ENCODE peak calls at places on chromosomes 1 and 21, in four cellular contexts. U is AG04450, H is D721Med, N is cardiac muscle cell. S is an unnamed sample.

GRCh38 chr1:162404550-162405160 is 7.3 kb downstream of the SH2D1B start:
- DNase-seq in H (no peak), N (peak), U (peak), S (no peak)

GRCh38 chr1:164823486-164824279 is 264.7 kb downstream of the PBX1 start:
- DNase-seq in H (no peak), U (peak), N (peak), S (no peak)

GRCh38 chr1:196309386-196309785 is 298.9 kb downstream of the KCNT2 start:
- DNase-seq in U (peak), N (peak), H (no peak), S (no peak)

GRCh38 chr1:19044975-19045831 is 88.7 kb upstream of the IFFO2 start:
- DNase-seq in U (no peak), N (peak), H (no peak), S (peak)

GRCh38 chr21:25790122-25790951 is 55.6 kb downstream of the GABPA start:
- DNase-seq in U (no peak), H (no peak), N (peak), S (no peak)

GRCh38 chr1:25624155-25624554 is 7.6 kb downstream of the MAN1C1 start:
- DNase-seq in U (no peak), H (no peak), N (no peak), S (no peak)

GRCh38 chr1:192969091-192969490 is 90.1 kb downstream of the UCHL5 start:
- DNase-seq in H (no peak), U (no peak), N (no peak), S (no peak)

GRCh38 chr1:29832936-29833335 is 596.6 kb downstream of the PTPRU start:
- DNase-seq in N (no peak), H (no peak), U (no peak), S (peak)

GRCh38 chr1:202605515-202605914 is 104.7 kb downstream of the SYT2 start:
- DNase-seq in N (no peak), H (no peak), U (no peak), S (no peak)

DNA sequence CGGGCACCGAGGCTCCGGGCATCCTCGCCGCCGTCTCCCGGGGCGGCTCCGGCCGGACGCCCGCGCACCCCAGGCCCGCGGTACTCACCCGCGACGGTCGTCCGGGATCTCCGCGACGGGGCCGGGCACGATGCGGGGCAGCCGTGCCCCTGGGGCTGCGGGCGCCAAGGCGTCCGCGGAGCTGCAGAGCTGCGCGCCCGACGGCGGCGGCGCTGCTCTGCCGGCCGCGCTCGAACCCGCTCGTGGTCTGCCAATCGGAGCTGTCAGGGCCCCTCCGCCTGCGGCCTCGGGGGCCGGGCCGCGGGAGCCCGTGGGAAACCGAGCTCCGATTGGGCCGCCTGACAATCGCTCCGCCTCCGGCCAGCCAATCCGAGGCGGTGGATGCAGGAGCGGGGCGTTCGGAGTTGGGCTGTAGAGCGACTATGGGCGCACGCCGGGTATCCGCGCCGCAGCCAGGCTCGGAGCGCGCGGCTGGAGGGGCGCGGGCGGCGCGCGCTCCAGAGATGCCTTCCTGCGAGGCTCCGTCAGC is 100.6 kb upstream of the SOD1 start:
- DNase-seq in U (peak), H (peak), N (peak), S (peak)
- TF ChIP-seq CTCF in U (no peak), H (peak), N (peak), S (peak)

DNA sequence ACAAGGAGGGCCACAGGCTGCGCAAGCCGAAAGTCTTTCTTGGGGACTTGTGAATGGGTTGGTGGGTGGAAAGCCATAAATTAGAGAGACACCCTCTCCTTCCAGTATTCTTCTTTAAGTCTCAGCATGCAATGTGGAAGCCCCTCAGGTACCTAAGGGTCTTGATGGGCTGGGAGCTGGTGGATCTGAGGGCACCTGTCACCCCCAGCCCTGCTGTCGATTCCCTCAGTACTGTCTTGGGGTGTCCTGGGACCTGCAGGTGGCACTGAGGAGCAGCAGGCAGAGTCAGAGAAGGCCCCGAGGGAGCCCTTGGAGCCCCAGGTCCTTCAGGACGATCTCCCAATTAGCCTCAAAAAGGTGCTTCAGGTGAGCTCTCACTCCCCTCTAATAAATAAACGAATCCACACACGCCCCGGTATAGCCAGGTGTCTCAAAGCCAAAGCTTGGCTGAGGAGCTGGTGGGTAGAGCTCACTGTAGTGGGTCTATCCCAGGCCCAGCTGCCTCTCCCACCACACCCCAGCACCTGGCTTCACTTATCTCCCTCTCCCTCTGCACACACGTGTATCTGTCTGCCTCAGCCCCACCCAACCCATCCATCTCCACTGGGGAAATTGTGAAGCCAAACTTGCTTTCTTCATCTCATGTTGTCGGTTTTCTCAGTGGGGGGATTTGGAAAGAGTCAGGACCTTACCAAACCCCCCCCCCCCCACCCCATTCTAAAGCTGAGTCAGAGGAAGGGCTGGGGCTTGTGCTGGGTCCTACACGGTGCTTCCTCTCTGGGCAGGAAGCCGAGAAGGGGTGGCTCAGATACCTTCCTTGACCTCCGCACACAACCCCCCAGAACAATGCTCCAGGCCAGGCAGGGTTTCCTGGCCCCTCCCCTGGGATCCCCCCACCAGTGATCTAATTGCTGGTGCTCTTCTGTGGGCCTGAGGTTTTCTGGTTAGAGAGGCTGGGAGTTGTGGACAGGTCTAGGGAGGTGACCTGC is 1.6 kb downstream of the ADAM15 start:
- DNase-seq in U (no peak), N (no peak), H (no peak), S (no peak)
- TF ChIP-seq CTCF in U (peak), N (peak), H (peak), S (peak)

GRCh38 chr1:183483224-183483623 is 10.9 kb downstream of the SMG7 start:
- DNase-seq in N (no peak), U (no peak), H (no peak), S (no peak)

GRCh38 chr1:183487686-183488442 is 15.6 kb downstream of the SMG7 start:
- DNase-seq in U (no peak), H (no peak), N (no peak), S (no peak)

GRCh38 chr1:183480971-183481431 is 8.7 kb downstream of the SMG7 start:
- DNase-seq in H (no peak), N (peak), U (no peak), S (no peak)

GRCh38 chr1:183484254-183484653 is 12.0 kb downstream of the SMG7 start:
- DNase-seq in U (no peak), H (no peak), N (no peak), S (no peak)
- TF ChIP-seq CTCF in U (peak), H (no peak), N (no peak), S (peak)

DNA sequence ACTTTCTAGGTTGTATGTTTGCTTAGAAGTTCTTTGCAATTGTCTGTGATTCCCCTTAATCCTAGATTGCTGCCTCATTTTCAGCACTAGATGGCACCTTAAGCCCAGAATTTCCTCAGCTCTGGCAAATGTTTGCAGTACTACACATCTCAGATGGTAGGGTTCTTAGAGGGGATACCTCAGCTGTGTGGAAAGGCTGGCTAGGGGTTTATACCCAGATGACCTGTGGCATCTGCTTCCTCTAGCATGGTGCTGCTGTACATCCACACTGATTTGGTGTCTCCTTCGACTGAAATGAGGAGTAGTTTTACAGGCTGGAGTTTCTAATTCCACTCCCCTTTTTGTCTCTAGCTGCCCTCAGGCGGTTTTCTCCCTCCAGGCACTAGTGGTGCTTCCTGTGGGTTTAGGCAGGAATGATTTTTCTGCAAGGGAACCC is 23.5 kb downstream of the ASB17 start:
- DNase-seq in H (no peak), U (peak), N (peak), S (peak)
- TF ChIP-seq CTCF in H (peak), U (peak), N (peak), S (peak)

GRCh38 chr1:115275216-115275615 is 62.8 kb downstream of the NGF start:
- DNase-seq in N (peak), U (no peak), H (no peak), S (no peak)
- TF ChIP-seq CTCF in N (peak), U (peak), H (peak), S (peak)

GRCh38 chr1:117812868-117813511 is 116.4 kb downstream of the GDAP2 start:
- DNase-seq in U (no peak), H (no peak), N (peak), S (no peak)

GRCh38 chr1:117817629-117818028 is 111.8 kb downstream of the GDAP2 start:
- DNase-seq in H (no peak), U (no peak), N (no peak), S (no peak)

GRCh38 chr1:117818456-117818855 is 111.0 kb downstream of the GDAP2 start:
- DNase-seq in U (no peak), H (no peak), N (no peak), S (no peak)

GRCh38 chr1:117815105-117815812 is 114.2 kb downstream of the GDAP2 start:
- DNase-seq in N (peak), U (no peak), H (no peak), S (no peak)

GRCh38 chr1:117815926-117816325 is 113.5 kb downstream of the GDAP2 start:
- DNase-seq in H (no peak), U (no peak), N (no peak), S (no peak)
- TF ChIP-seq CTCF in H (no peak), U (peak), N (no peak), S (peak)

DNA sequence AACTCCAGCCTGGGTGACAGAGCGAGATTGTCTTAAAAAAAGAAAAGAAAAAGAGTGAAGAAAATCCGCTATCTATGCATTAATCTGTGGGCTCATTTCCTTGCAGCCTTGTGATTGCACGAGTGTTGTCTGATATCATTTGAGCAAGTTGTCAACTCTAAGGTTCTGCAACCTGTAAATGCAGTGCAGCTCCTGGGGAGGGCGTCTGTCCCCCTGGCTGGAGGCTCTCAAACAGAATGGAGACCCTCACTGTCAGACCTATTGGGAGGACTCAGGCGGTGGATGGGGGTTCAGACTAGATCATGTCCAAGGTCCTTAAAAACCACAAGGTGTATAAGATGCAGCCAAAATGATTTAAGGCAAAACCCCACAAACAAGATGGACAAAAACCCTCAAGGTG is 6.2 kb downstream of the CORT start:
- DNase-seq in N (no peak), H (no peak), U (no peak), S (peak)
- TF ChIP-seq CTCF in N (no peak), H (no peak), U (no peak), S (peak)

DNA sequence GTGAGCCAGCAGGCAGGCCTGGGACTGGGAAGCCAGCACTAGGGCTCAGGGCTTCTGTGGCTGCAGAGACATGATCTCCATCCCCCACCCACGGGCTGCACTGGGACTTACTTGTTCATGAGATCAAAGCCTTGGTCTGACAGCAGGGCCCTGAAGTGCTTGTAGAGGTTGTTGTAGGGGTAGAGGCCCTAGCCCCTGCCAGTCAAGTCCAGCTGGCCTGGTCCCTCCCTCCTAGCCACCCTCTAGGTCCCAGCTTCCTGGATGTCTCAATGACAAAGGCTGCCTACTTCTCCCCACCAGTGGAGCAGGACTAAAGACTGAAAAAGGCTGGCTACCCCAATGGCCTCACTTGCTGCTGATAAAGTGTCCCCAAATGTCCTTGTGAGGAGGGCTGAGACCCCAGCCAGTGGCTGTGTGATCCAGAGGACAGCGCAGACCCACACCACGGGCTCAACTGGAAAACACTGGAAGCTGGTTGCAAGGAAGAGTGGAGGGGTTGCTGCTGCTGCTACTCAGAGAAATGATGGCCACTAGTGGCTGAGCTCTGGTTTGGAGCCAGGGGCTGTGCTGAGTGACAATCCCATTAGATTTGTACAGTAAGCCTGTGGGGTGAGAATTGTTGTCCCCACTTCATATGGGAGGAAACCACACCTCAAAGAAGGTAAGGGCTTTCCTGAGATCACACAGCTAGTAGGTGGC is 1.4 kb downstream of the HTR1D start:
- DNase-seq in U (no peak), H (no peak), N (no peak), S (peak)
- TF ChIP-seq CTCF in U (no peak), H (no peak), N (no peak), S (no peak)

DNA sequence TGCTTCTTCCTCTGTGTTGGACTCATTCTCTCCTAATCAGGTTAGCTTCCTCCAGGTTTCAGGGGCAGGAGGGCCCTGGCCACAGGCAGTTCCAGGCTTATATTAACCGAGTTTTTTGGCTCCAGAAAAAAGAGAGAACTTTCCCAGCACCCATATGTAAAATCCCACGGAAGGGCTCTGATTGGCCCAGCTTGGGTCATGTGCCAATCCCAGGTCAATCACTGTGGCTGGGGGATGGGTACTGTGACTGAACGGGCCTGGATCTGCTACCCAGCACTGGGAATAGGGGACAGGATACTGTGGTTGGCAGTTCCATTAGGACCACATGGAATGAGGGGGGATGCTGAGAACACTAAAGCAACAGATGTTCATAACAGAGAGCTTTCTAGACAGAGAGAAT is 51.0 kb upstream of the NEK2 start:
- DNase-seq in U (no peak), H (no peak), N (no peak), S (no peak)
- TF ChIP-seq CTCF in U (no peak), H (no peak), N (no peak), S (no peak)

GRCh38 chr1:63592536-63593302 is 492 bp upstream of the PGM1 start:
- DNase-seq in U (no peak), H (peak), N (no peak), S (no peak)

GRCh38 chr1:63593887-63594617 is 841 bp downstream of the PGM1 start:
- DNase-seq in U (no peak), H (no peak), N (peak), S (peak)

GRCh38 chr1:63595435-63595834 is 2.2 kb downstream of the PGM1 start:
- DNase-seq in U (no peak), H (no peak), N (no peak), S (no peak)

GRCh38 chr1:63590161-63590560 is 3.0 kb upstream of the PGM1 start:
- DNase-seq in N (peak), U (peak), H (no peak), S (no peak)

DNA sequence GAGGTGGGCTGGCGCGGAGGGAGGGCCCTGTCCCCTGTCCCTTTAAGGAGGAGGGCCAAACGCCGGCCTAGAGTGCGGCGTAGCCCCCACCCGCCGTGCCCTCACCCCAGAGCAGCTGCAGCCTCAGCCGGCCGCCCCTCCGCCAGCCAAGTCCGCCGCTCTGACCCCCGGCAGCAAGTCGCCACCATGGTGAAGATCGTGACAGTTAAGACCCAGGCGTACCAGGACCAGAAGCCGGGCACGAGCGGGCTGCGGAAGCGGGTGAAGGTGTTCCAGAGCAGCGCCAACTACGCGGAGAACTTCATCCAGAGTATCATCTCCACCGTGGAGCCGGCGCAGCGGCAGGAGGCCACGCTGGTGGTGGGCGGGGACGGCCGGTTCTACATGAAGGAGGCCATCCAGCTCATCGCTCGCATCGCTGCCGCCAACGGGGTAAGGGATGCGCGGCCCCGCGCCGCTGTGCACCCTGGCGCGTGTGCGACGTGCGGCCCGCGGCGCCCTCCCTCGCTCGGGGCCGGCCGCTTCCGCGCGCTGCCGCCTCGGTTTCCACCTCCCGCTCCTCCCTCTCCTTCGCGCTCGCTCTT is at the start of gene PGM1:
- DNase-seq in N (peak), U (peak), H (peak), S (peak)
- TF ChIP-seq CTCF in N (no peak), U (no peak), H (no peak), S (no peak)